ENCODE peak calls at places on chromosome X, in eight cellular contexts. V is left lung; Y is iPS-NIHi11; N is lung microvascular endothelial cell; C is germinal center; D is choroid plexus epithelial cell; G is activated CD8-positive, alpha-beta memory T cell treated with anti-CD3 and anti-CD28 coated beads, Interleukin-2, amount 50 U/mL, for 48 hours; R is effector memory CD4-positive, alpha-beta T cell. U is an unnamed sample.

GRCh38 chrX:44344687-44345086 is 1.2 kb upstream of the EFHC2 start:
- DNase-seq in N (no peak), C (no peak), R (peak), D (no peak), Y (no peak), G (no peak), V (no peak), U (no peak)

GRCh38 chrX:81354954-81355353 is 153.1 kb downstream of the SH3BGRL start:
- DNase-seq in Y (no peak), R (no peak), V (no peak), C (no peak), D (no peak), G (no peak), N (no peak), U (no peak)

GRCh38 chrX:47351706-47352105 is 18.7 kb upstream of the ZNF157 start:
- DNase-seq in R (no peak), G (no peak), N (no peak), V (no peak), D (peak), C (no peak), Y (no peak), U (peak)

GRCh38 chrX:96576358-96576757 is 108.3 kb upstream of the DIAPH2 start:
- DNase-seq in D (no peak), R (no peak), V (no peak), N (peak), C (no peak), G (no peak), Y (no peak), U (no peak)

GRCh38 chrX:112830540-112830939 is 10.1 kb downstream of the AMOT start:
- DNase-seq in G (no peak), Y (no peak), V (no peak), D (no peak), N (no peak), C (no peak), R (no peak), U (no peak)

GRCh38 chrX:106619797-106620196 is 8.0 kb downstream of the RADX start:
- DNase-seq in Y (no peak), N (peak), R (no peak), D (peak), G (no peak), V (no peak), C (no peak), U (peak)

GRCh38 chrX:152905081-152905420 is 7.2 kb downstream of the ZNF185 start:
- DNase-seq in N (no peak), D (no peak), G (no peak), Y (no peak), C (no peak), R (no peak), V (no peak), U (no peak)

GRCh38 chrX:145213504-145213903 is 33.8 kb upstream of the SPANXN1 start:
- DNase-seq in D (peak), C (no peak), V (no peak), R (no peak), Y (no peak), G (no peak), N (peak), U (no peak)

GRCh38 chrX:148385471-148385870 is 114.9 kb upstream of the AFF2 start:
- DNase-seq in G (no peak), Y (no peak), D (no peak), R (no peak), V (no peak), N (no peak), C (no peak), U (no peak)

GRCh38 chrX:1451251-1451675 is 1.4 kb downstream of the ASMTL start:
- DNase-seq in V (peak), G (no peak), Y (no peak), R (no peak), N (no peak), C (no peak), D (no peak), U (no peak)

GRCh38 chrX:48474127-48474526 is 1.9 kb upstream of the FTSJ1 start:
- DNase-seq in G (no peak), Y (no peak), R (no peak), D (peak), C (no peak), N (peak), V (no peak), U (no peak)

GRCh38 chrX:53831662-53832635 is 145.4 kb upstream of the HUWE1 start:
- DNase-seq in R (peak), Y (peak), N (peak), G (no peak), C (peak), V (no peak), D (peak), U (peak)

GRCh38 chrX:134727363-134727762 is 69.1 kb upstream of the PLAC1 start:
- DNase-seq in Y (no peak), C (no peak), R (no peak), V (no peak), G (no peak), D (peak), N (peak), U (no peak)

GRCh38 chrX:39309018-39309620 is 507.9 kb downstream of the MID1IP1 start:
- DNase-seq in N (peak), G (no peak), R (peak), C (no peak), D (peak), V (no peak), Y (no peak), U (peak)

GRCh38 chrX:46547857-46548256 is 2.6 kb upstream of the ZNF674 start:
- DNase-seq in D (peak), N (peak), Y (no peak), G (no peak), V (no peak), R (no peak), C (no peak), U (peak)

GRCh38 chrX:105461013-105461412 is 240.5 kb upstream of the TEX13A start:
- DNase-seq in D (peak), C (no peak), N (no peak), Y (no peak), V (no peak), R (no peak), G (no peak), U (peak)

GRCh38 chrX:1051421-1051820 is 161.0 kb downstream of the CRLF2 start:
- DNase-seq in C (no peak), V (no peak), R (no peak), G (no peak), D (no peak), Y (no peak), N (no peak), U (no peak)

GRCh38 chrX:134603806-134604700 is 54.2 kb downstream of the PLAC1 start:
- DNase-seq in C (no peak), V (no peak), R (no peak), G (no peak), D (peak), N (peak), Y (no peak), U (peak)

GRCh38 chrX:147853701-147854100 is 58.0 kb upstream of the FMR1 start:
- DNase-seq in R (no peak), C (no peak), D (no peak), G (no peak), N (no peak), Y (no peak), V (no peak), U (no peak)

GRCh38 chrX:129701624-129702069 is 37.1 kb upstream of the XPNPEP2 start:
- DNase-seq in C (no peak), N (no peak), V (peak), D (peak), R (no peak), G (no peak), Y (no peak), U (peak)

GRCh38 chrX:135973025-135973547 is 702 bp downstream of the MMGT1 start:
- DNase-seq in R (no peak), C (no peak), N (peak), V (no peak), G (no peak), D (peak), Y (no peak), U (peak)

GRCh38 chrX:107826286-107827136 is 845 bp downstream of the MID2 start:
- DNase-seq in R (peak), Y (peak), D (peak), G (peak), N (peak), V (no peak), C (peak), U (peak)

GRCh38 chrX:115571712-115572111 is 10.7 kb downstream of the PLS3 start:
- DNase-seq in R (no peak), V (no peak), C (no peak), Y (no peak), N (no peak), D (no peak), G (no peak), U (no peak)

GRCh38 chrX:148609766-148610698 is 109.6 kb downstream of the AFF2 start:
- DNase-seq in N (no peak), R (no peak), V (peak), D (no peak), Y (peak), C (peak), G (no peak), U (no peak)

GRCh38 chrX:107742754-107743191 is 32.8 kb downstream of the TSC22D3 start:
- DNase-seq in C (no peak), D (peak), R (no peak), G (no peak), Y (no peak), V (no peak), N (no peak), U (no peak)

GRCh38 chrX:40261955-40262596 is 164.3 kb upstream of the BCOR start:
- DNase-seq in Y (no peak), C (no peak), N (no peak), G (no peak), D (peak), R (no peak), V (peak), U (peak)

GRCh38 chrX:47358387-47359065 is 11.9 kb upstream of the ZNF157 start:
- DNase-seq in N (peak), C (no peak), R (peak), Y (no peak), G (no peak), D (peak), V (no peak), U (no peak)

GRCh38 chrX:49995021-49995731 is 72.8 kb downstream of the CLCN5 start:
- DNase-seq in C (no peak), Y (no peak), D (peak), V (no peak), N (no peak), G (no peak), R (no peak), U (peak)

GRCh38 chrX:5788930-5789329 is 439.7 kb downstream of the NLGN4X start:
- DNase-seq in R (no peak), N (no peak), V (no peak), G (no peak), D (no peak), C (no peak), Y (no peak), U (no peak)

GRCh38 chrX:154058207-154058997 is 38.7 kb upstream of the IRAK1 start:
- DNase-seq in G (no peak), N (no peak), D (no peak), Y (no peak), C (no peak), R (no peak), V (no peak), U (no peak)

GRCh38 chrX:119728487-119728886 is 29.9 kb upstream of the SOWAHD start:
- DNase-seq in R (no peak), G (no peak), N (no peak), V (no peak), D (no peak), Y (no peak), C (no peak), U (no peak)

GRCh38 chrX:38639730-38640129 is 78.4 kb downstream of the TSPAN7 start:
- DNase-seq in G (no peak), N (no peak), Y (no peak), C (no peak), D (no peak), V (no peak), R (no peak), U (no peak)

GRCh38 chrX:97159916-97160800 is 276.4 kb downstream of the RPA4 start:
- DNase-seq in N (no peak), G (no peak), C (no peak), R (no peak), V (no peak), D (no peak), Y (peak), U (no peak)

GRCh38 chrX:11352296-11352741 is 59.1 kb downstream of the AMELX start:
- DNase-seq in N (no peak), G (no peak), R (no peak), D (peak), C (no peak), Y (no peak), V (no peak), U (peak)

GRCh38 chrX:150899191-150899757 is 806 bp upstream of the CD99L2 start:
- DNase-seq in V (peak), C (peak), N (peak), G (peak), D (peak), Y (no peak), R (peak), U (peak)

GRCh38 chrX:136711147-136711546 is 63.2 kb downstream of the CD40LG start:
- DNase-seq in R (no peak), V (peak), C (no peak), D (peak), Y (peak), G (no peak), N (peak), U (no peak)

GRCh38 chrX:120692319-120692718 is 62.5 kb upstream of the C1GALT1C1 start:
- DNase-seq in V (no peak), N (no peak), C (no peak), G (no peak), D (no peak), R (no peak), Y (no peak), U (no peak)

GRCh38 chrX:132940727-132941162 is 17.7 kb downstream of the HS6ST2 start:
- DNase-seq in G (no peak), R (no peak), D (peak), N (no peak), Y (peak), V (no peak), C (no peak), U (no peak)

GRCh38 chrX:133657455-133657854 is 242.2 kb upstream of the GPC4 start:
- DNase-seq in D (no peak), G (no peak), Y (no peak), V (no peak), N (no peak), C (no peak), R (no peak), U (no peak)